ENCODE peak calls at places on chromosomes 7 and 10, in four cellular contexts. One of them, this sample, is unnamed.

GRCh38 chr10:75703191-75703861 is 271.9 kb downstream of the LRMDA start:
- DNase-seq in heart right ventricle: no peak
- DNase-seq in A673: no peak
- DNase-seq in IMR-90: no peak
- DNase-seq in this sample: no peak

GRCh38 chr10:19654576-19654975 is 161.7 kb upstream of the PLXDC2 start:
- DNase-seq in heart right ventricle: no peak
- DNase-seq in A673: no peak
- DNase-seq in IMR-90: peak; percentile 87
- DNase-seq in this sample: no peak

GRCh38 chr7:19269301-19269700 is 124.1 kb upstream of the FERD3L start:
- DNase-seq in heart right ventricle: no peak
- DNase-seq in A673: no peak
- DNase-seq in IMR-90: no peak
- DNase-seq in this sample: no peak

GRCh38 chr10:6973904-6974303 is 393.8 kb upstream of the PRKCQ start:
- DNase-seq in A673: no peak
- DNase-seq in heart right ventricle: no peak
- DNase-seq in IMR-90: no peak
- DNase-seq in this sample: no peak

GRCh38 chr7:23347682-23348180 is 48.6 kb downstream of the MALSU1 start:
- DNase-seq in A673: peak; percentile 90
- DNase-seq in heart right ventricle: no peak
- DNase-seq in IMR-90: peak; percentile 91
- DNase-seq in this sample: no peak

GRCh38 chr10:126253613-126254002 is 134.7 kb downstream of the ADAM12 start:
- DNase-seq in A673: no peak
- DNase-seq in heart right ventricle: no peak
- DNase-seq in IMR-90: no peak
- DNase-seq in this sample: peak; percentile 52

GRCh38 chr7:77306231-77307067 is 106.8 kb upstream of the FGL2 start:
- DNase-seq in IMR-90: no peak
- DNase-seq in A673: no peak
- DNase-seq in heart right ventricle: no peak
- DNase-seq in this sample: no peak

GRCh38 chr7:52168085-52168484 is 851.5 kb upstream of the COBL start:
- DNase-seq in IMR-90: no peak
- DNase-seq in A673: no peak
- DNase-seq in heart right ventricle: no peak
- DNase-seq in this sample: no peak

GRCh38 chr10:30184397-30185033 is 125.1 kb upstream of the JCAD start:
- DNase-seq in IMR-90: peak; percentile 23
- DNase-seq in A673: no peak
- DNase-seq in heart right ventricle: no peak
- DNase-seq in this sample: no peak

GRCh38 chr10:133318494-133319127 is 9.9 kb downstream of the ZNF511 start:
- DNase-seq in A673: peak; percentile 85
- DNase-seq in heart right ventricle: peak; percentile 63
- DNase-seq in IMR-90: peak; percentile 36
- DNase-seq in this sample: no peak

GRCh38 chr10:49058341-49059255 is 56.7 kb downstream of the VSTM4 start:
- DNase-seq in heart right ventricle: peak; percentile 39
- DNase-seq in A673: no peak
- DNase-seq in IMR-90: no peak
- DNase-seq in this sample: no peak

GRCh38 chr10:43857206-43857952 is 208.7 kb upstream of the ZNF32 start:
- DNase-seq in heart right ventricle: no peak
- DNase-seq in A673: no peak
- DNase-seq in IMR-90: peak; percentile 95
- DNase-seq in this sample: no peak

GRCh38 chr10:113071446-113071845 is 121.4 kb downstream of the TCF7L2 start:
- DNase-seq in IMR-90: peak; percentile 55
- DNase-seq in heart right ventricle: peak; percentile 76
- DNase-seq in A673: no peak
- DNase-seq in this sample: no peak

GRCh38 chr7:35875292-35875691 is 74.4 kb downstream of the SEPTIN7 start:
- DNase-seq in A673: peak; percentile 59
- DNase-seq in heart right ventricle: no peak
- DNase-seq in IMR-90: peak; percentile 54
- DNase-seq in this sample: no peak

GRCh38 chr7:25947669-25948516 is 204.1 kb upstream of the NFE2L3 start:
- DNase-seq in heart right ventricle: no peak
- DNase-seq in A673: no peak
- DNase-seq in IMR-90: no peak
- DNase-seq in this sample: no peak

GRCh38 chr10:17200885-17201164 is 647 bp downstream of the TRDMT1 start:
- DNase-seq in heart right ventricle: no peak
- DNase-seq in IMR-90: peak; percentile 49
- DNase-seq in A673: peak; percentile 78
- DNase-seq in this sample: no peak

GRCh38 chr7:3117488-3118228 is 74.0 kb upstream of the CARD11 start:
- DNase-seq in IMR-90: no peak
- DNase-seq in A673: no peak
- DNase-seq in heart right ventricle: no peak
- DNase-seq in this sample: no peak

GRCh38 chr7:26865094-26865388 is 651 bp upstream of the SKAP2 start:
- DNase-seq in A673: no peak
- DNase-seq in heart right ventricle: peak; percentile 47
- DNase-seq in IMR-90: no peak
- DNase-seq in this sample: no peak

GRCh38 chr10:104351067-104351681 is 2.5 kb upstream of the CFAP58 start:
- DNase-seq in heart right ventricle: no peak
- DNase-seq in A673: no peak
- DNase-seq in IMR-90: peak; percentile 75
- DNase-seq in this sample: no peak

GRCh38 chr7:132004528-132004927 is 448.1 kb upstream of the PODXL start:
- DNase-seq in heart right ventricle: peak; percentile 25
- DNase-seq in A673: peak; percentile 55
- DNase-seq in IMR-90: no peak
- DNase-seq in this sample: no peak

GRCh38 chr7:2803755-2804154 is 40.4 kb downstream of the GNA12 start:
- DNase-seq in IMR-90: no peak
- DNase-seq in heart right ventricle: no peak
- DNase-seq in A673: no peak
- DNase-seq in this sample: no peak

GRCh38 chr10:59300386-59300785 is 62.0 kb downstream of the FAM13C start:
- DNase-seq in IMR-90: no peak
- DNase-seq in heart right ventricle: no peak
- DNase-seq in A673: no peak
- DNase-seq in this sample: no peak

GRCh38 chr7:157663061-157663863 is 326.5 kb downstream of the DNAJB6 start:
- DNase-seq in heart right ventricle: no peak
- DNase-seq in A673: no peak
- DNase-seq in IMR-90: no peak
- DNase-seq in this sample: no peak

GRCh38 chr7:45685619-45686240 is 111.6 kb downstream of the ADCY1 start:
- DNase-seq in IMR-90: no peak
- DNase-seq in heart right ventricle: no peak
- DNase-seq in A673: no peak
- DNase-seq in this sample: no peak

GRCh38 chr7:83036130-83036529 is 126.6 kb downstream of the PCLO start:
- DNase-seq in IMR-90: no peak
- DNase-seq in heart right ventricle: no peak
- DNase-seq in A673: no peak
- DNase-seq in this sample: no peak

GRCh38 chr7:36278069-36278766 is 111.4 kb upstream of the ANLN start:
- DNase-seq in IMR-90: no peak
- DNase-seq in heart right ventricle: no peak
- DNase-seq in A673: no peak
- DNase-seq in this sample: no peak

GRCh38 chr7:148964510-148965267 is 63.6 kb downstream of the PDIA4 start:
- DNase-seq in heart right ventricle: no peak
- DNase-seq in IMR-90: no peak
- DNase-seq in A673: no peak
- DNase-seq in this sample: no peak

GRCh38 chr7:150649428-150649827 is 17.2 kb upstream of the GIMAP6 start:
- DNase-seq in IMR-90: no peak
- DNase-seq in heart right ventricle: no peak
- DNase-seq in A673: no peak
- DNase-seq in this sample: no peak

GRCh38 chr7:247636-248035 is 42.3 kb upstream of the FOXL3 start:
- DNase-seq in IMR-90: no peak
- DNase-seq in A673: no peak
- DNase-seq in heart right ventricle: no peak
- DNase-seq in this sample: no peak

GRCh38 chr7:246451-246850 is 43.5 kb upstream of the FOXL3 start:
- DNase-seq in A673: no peak
- DNase-seq in IMR-90: no peak
- DNase-seq in heart right ventricle: no peak
- DNase-seq in this sample: no peak

GRCh38 chr7:244981-245380 is 45.0 kb upstream of the FOXL3 start:
- DNase-seq in heart right ventricle: no peak
- DNase-seq in A673: no peak
- DNase-seq in IMR-90: no peak
- DNase-seq in this sample: no peak

GRCh38 chr7:247166-247565 is 42.8 kb upstream of the FOXL3 start:
- DNase-seq in heart right ventricle: no peak
- DNase-seq in IMR-90: no peak
- DNase-seq in A673: no peak
- DNase-seq in this sample: no peak

DNA sequence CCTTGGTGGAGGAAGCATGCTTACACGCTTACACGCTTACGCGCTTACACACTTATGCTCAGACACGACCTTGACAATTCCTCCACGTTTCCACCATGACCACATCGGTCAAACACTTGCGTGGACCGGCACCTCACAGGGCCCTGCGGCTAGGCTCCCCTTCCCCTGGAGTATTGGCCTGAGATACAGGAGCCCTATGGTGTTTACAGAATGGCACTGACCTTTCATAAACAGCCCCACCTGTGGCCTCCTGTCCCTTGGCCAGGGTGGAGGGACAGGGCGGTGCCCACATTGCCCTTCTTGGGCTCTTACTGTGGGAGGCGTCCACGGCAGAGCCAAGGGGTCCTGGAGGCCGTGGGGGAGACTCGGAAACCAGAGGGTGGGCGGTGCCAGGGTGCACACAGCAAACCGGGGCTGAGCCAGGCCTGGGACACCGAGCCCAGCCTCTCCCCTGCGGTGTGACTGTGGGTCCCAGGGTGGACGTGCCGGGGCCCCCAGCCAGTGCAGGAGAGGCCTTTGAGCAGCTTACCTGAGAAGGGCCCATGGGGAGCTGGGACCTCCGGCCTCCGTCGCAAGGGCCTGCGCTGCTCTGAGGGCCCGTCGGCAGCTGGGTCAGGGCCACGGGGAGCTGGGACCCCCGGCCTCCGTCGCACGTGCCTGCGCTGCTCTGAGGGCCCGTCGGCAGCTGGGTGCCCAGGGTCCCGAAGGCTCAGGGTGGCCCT is 44.2 kb upstream of the FOXL3 start:
- DNase-seq in IMR-90: no peak
- DNase-seq in A673: no peak
- DNase-seq in heart right ventricle: no peak
- DNase-seq in this sample: no peak
- H3K4me3 ChIP-seq in IMR-90: no peak overlapping the region
- H3K4me3 ChIP-seq in A673: no peak overlapping the region
- H3K4me3 ChIP-seq in heart right ventricle: no peak overlapping the region
- H3K4me3 ChIP-seq in this sample: no peak overlapping the region

GRCh38 chr7:34354906-34355305 is 303.1 kb upstream of the NPSR1 start:
- DNase-seq in IMR-90: peak; percentile 20
- DNase-seq in A673: peak; percentile 14
- DNase-seq in heart right ventricle: no peak
- DNase-seq in this sample: no peak

GRCh38 chr7:34362621-34363020 is 295.4 kb upstream of the NPSR1 start:
- DNase-seq in A673: no peak
- DNase-seq in IMR-90: no peak
- DNase-seq in heart right ventricle: no peak
- DNase-seq in this sample: no peak

GRCh38 chr7:34361663-34362250 is 296.3 kb upstream of the NPSR1 start:
- DNase-seq in IMR-90: no peak
- DNase-seq in heart right ventricle: no peak
- DNase-seq in A673: no peak
- DNase-seq in this sample: no peak

GRCh38 chr7:34357068-34357467 is 300.9 kb upstream of the NPSR1 start:
- DNase-seq in A673: no peak
- DNase-seq in heart right ventricle: no peak
- DNase-seq in IMR-90: no peak
- DNase-seq in this sample: no peak

DNA sequence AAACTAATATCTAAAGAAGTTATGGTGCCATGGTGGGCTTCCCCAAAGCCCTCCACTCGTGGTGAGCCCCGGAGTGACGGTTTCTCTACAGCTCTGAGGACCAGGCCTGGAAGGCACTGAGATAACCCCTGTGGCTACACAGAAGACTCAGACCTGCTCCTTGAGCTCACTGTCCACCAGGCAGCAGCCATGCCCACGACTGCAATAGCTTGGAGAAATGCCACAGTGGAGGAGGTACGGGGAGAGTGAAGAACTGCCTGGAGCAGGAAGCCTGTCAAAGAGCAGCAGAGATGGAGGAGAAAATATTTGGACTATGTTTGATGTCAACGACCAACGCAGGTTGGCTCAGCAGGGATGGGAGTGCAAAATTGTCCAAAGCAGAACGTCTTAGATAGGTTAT is 300.1 kb upstream of the NPSR1 start:
- DNase-seq in IMR-90: no peak
- DNase-seq in A673: no peak
- DNase-seq in heart right ventricle: no peak
- DNase-seq in this sample: no peak
- H3K27me3 ChIP-seq in IMR-90: no peaks in the 10 kb centered on the region
- H3K27me3 ChIP-seq in A673: no peaks in the 10 kb centered on the region
- H3K27me3 ChIP-seq in heart right ventricle: no peaks in the 10 kb centered on the region
- H3K27me3 ChIP-seq in this sample: no peaks in the 10 kb centered on the region

DNA sequence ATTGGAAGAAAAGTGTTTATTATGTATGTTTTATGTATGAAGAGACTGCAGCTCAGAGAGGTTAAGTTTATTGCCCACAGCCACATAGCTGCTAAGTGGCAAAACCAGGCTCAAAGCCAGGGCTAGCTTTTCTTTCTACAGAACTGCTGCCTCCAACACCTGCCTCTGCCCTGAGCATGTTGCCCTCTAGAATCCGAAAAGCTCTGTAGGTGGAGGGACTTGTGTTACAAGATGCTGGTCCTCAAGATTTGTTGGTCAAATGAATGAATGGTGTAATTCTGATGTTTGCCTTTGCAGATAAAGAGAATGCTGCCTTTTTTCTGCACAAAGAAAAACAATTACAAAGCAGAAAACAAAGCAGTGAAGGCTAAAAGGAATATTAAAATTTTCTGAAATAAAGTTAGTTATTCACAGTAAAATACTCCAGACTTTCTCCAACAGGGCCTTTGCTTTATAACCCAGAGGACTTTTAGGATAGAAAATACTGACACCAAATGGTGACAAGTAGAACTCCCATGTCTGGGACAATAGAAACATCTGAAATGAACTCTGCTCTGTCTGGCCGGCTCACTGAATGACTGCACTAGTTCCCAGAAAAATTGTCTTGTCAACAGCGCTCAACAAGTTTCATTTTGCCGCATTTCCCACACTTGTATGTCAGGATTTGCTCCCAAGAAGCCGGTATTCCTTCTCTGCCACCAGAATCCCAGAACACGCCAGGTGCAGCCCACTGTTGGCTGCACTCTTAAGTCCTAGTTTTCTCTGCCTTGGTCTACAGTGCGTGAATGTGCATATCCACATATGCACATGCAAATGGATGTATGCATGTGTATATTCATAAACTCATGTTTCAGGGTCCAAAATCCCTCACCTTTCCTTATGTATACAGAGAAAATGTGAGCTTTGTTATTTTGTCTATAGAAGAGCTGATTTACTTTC is 11.0 kb upstream of the DNTT start:
- DNase-seq in IMR-90: peak; percentile 46
- DNase-seq in A673: peak; percentile 48
- DNase-seq in heart right ventricle: no peak
- DNase-seq in this sample: no peak
- H3K4me3 ChIP-seq in IMR-90: no peak overlapping the region
- H3K4me3 ChIP-seq in A673: no peak overlapping the region
- H3K4me3 ChIP-seq in heart right ventricle: no peak overlapping the region
- H3K4me3 ChIP-seq in this sample: no peak overlapping the region

GRCh38 chr10:28343252-28343651 is 40.4 kb upstream of the MPP7 start:
- DNase-seq in A673: no peak
- DNase-seq in heart right ventricle: no peak
- DNase-seq in IMR-90: no peak
- DNase-seq in this sample: no peak
- H3K27me3 ChIP-seq in A673: peaks cover under 1% of the 10 kb centered on the region
- H3K27me3 ChIP-seq in heart right ventricle: no peaks in the 10 kb centered on the region
- H3K27me3 ChIP-seq in IMR-90: peaks cover 10% of the 10 kb centered on the region
- H3K27me3 ChIP-seq in this sample: no peaks in the 10 kb centered on the region